ENCODE peak calls at places on chromosomes 3 and 15, in five cellular contexts. One of them, this sample, is unnamed.

GRCh38 chr3:33313331-33313730 is 36.1 kb downstream of the FBXL2 start:
- DNase-seq in H1: no peak
- DNase-seq in GM12878: no peak
- DNase-seq in HCT116: no peak
- DNase-seq in K562: no peak
- DNase-seq in this sample: no peak

GRCh38 chr15:27570746-27571145 is 528.4 kb downstream of the OCA2 start:
- DNase-seq in K562: no peak
- DNase-seq in GM12878: no peak
- DNase-seq in HCT116: no peak
- DNase-seq in H1: no peak
- DNase-seq in this sample: no peak

GRCh38 chr3:194212021-194212868 is 76.3 kb downstream of the HES1 start:
- DNase-seq in GM12878: no peak
- DNase-seq in K562: no peak
- DNase-seq in HCT116: no peak
- DNase-seq in H1: peak
- DNase-seq in this sample: peak

GRCh38 chr3:168952551-168952950 is 711.0 kb downstream of the MECOM start:
- DNase-seq in H1: no peak
- DNase-seq in GM12878: no peak
- DNase-seq in HCT116: peak
- DNase-seq in K562: no peak
- DNase-seq in this sample: no peak

GRCh38 chr3:144942093-144942492 is 970.5 kb downstream of the DIPK2A start:
- DNase-seq in HCT116: no peak
- DNase-seq in K562: no peak
- DNase-seq in GM12878: no peak
- DNase-seq in H1: no peak
- DNase-seq in this sample: no peak

GRCh38 chr3:177300039-177300833 is 103.0 kb upstream of the TBL1XR1 start:
- DNase-seq in HCT116: no peak
- DNase-seq in H1: no peak
- DNase-seq in K562: peak
- DNase-seq in GM12878: peak
- DNase-seq in this sample: no peak

GRCh38 chr3:46504780-46505179 is 7.0 kb downstream of the RTP3 start:
- DNase-seq in H1: peak
- DNase-seq in GM12878: peak
- DNase-seq in K562: no peak
- DNase-seq in HCT116: no peak
- DNase-seq in this sample: no peak

GRCh38 chr15:79431636-79432344 is at the start of gene MINAR1:
- DNase-seq in GM12878: no peak
- DNase-seq in H1: peak
- DNase-seq in K562: no peak
- DNase-seq in HCT116: no peak
- DNase-seq in this sample: no peak

GRCh38 chr3:42653560-42654330 is at the start of gene ZBTB47:
- DNase-seq in H1: peak
- DNase-seq in HCT116: no peak
- DNase-seq in GM12878: no peak
- DNase-seq in K562: no peak
- DNase-seq in this sample: peak

GRCh38 chr3:46395210-46395661 is 11.6 kb downstream of the CCR5AS start:
- DNase-seq in GM12878: no peak
- DNase-seq in K562: peak
- DNase-seq in HCT116: no peak
- DNase-seq in H1: no peak
- DNase-seq in this sample: no peak

GRCh38 chr3:64300790-64301423 is 75.6 kb upstream of the PRICKLE2 start:
- DNase-seq in HCT116: no peak
- DNase-seq in GM12878: no peak
- DNase-seq in H1: no peak
- DNase-seq in K562: no peak
- DNase-seq in this sample: no peak

GRCh38 chr3:161149529-161149928 is 44.4 kb upstream of the B3GALNT1 start:
- DNase-seq in HCT116: no peak
- DNase-seq in GM12878: no peak
- DNase-seq in H1: no peak
- DNase-seq in K562: no peak
- DNase-seq in this sample: no peak

GRCh38 chr3:4322635-4323034 is 19.5 kb downstream of the SETMAR start:
- DNase-seq in HCT116: no peak
- DNase-seq in H1: no peak
- DNase-seq in GM12878: no peak
- DNase-seq in K562: no peak
- DNase-seq in this sample: peak

GRCh38 chr15:38624248-38625214 is 59.9 kb upstream of the RASGRP1 start:
- DNase-seq in H1: no peak
- DNase-seq in K562: no peak
- DNase-seq in GM12878: no peak
- DNase-seq in HCT116: no peak
- DNase-seq in this sample: peak

GRCh38 chr3:185724761-185725160 is 100.1 kb downstream of the IGF2BP2 start:
- DNase-seq in K562: no peak
- DNase-seq in H1: no peak
- DNase-seq in GM12878: no peak
- DNase-seq in HCT116: no peak
- DNase-seq in this sample: no peak

GRCh38 chr3:15089201-15089600 is 9.7 kb downstream of the RBSN start:
- DNase-seq in H1: no peak
- DNase-seq in GM12878: no peak
- DNase-seq in K562: no peak
- DNase-seq in HCT116: no peak
- DNase-seq in this sample: no peak

GRCh38 chr3:129577925-129578742 is 28.3 kb downstream of the PLXND1 start:
- DNase-seq in K562: no peak
- DNase-seq in HCT116: no peak
- DNase-seq in H1: no peak
- DNase-seq in GM12878: no peak
- DNase-seq in this sample: no peak

GRCh38 chr3:69110941-69111546 is 11.4 kb downstream of the LMOD3 start:
- DNase-seq in HCT116: no peak
- DNase-seq in H1: no peak
- DNase-seq in GM12878: no peak
- DNase-seq in K562: no peak
- DNase-seq in this sample: no peak

GRCh38 chr3:908839-909238 is 184.0 kb upstream of the CNTN6 start:
- DNase-seq in HCT116: no peak
- DNase-seq in K562: no peak
- DNase-seq in H1: no peak
- DNase-seq in GM12878: no peak
- DNase-seq in this sample: no peak

GRCh38 chr3:188152660-188153497 is 1.1 kb upstream of the LPP start:
- DNase-seq in H1: peak
- DNase-seq in GM12878: no peak
- DNase-seq in HCT116: no peak
- DNase-seq in K562: no peak
- DNase-seq in this sample: peak

GRCh38 chr3:119768668-119769393 is 13.1 kb upstream of the NR1I2 start:
- DNase-seq in K562: no peak
- DNase-seq in HCT116: no peak
- DNase-seq in GM12878: no peak
- DNase-seq in H1: no peak
- DNase-seq in this sample: no peak

GRCh38 chr3:119769394-119770149 is 12.3 kb upstream of the NR1I2 start:
- DNase-seq in K562: no peak
- DNase-seq in HCT116: no peak
- DNase-seq in GM12878: no peak
- DNase-seq in H1: no peak
- DNase-seq in this sample: no peak

GRCh38 chr3:119763466-119763865 is 18.4 kb upstream of the NR1I2 start:
- DNase-seq in H1: no peak
- DNase-seq in HCT116: no peak
- DNase-seq in K562: no peak
- DNase-seq in GM12878: no peak
- DNase-seq in this sample: no peak

GRCh38 chr3:119762876-119763275 is 19.0 kb upstream of the NR1I2 start:
- DNase-seq in H1: no peak
- DNase-seq in GM12878: no peak
- DNase-seq in K562: no peak
- DNase-seq in HCT116: no peak
- DNase-seq in this sample: no peak

GRCh38 chr3:119767936-119768601 is 13.8 kb upstream of the NR1I2 start:
- DNase-seq in HCT116: no peak
- DNase-seq in GM12878: no peak
- DNase-seq in H1: no peak
- DNase-seq in K562: no peak
- DNase-seq in this sample: no peak
- TF ChIP-seq JUND in HCT116: no peak
- TF ChIP-seq JUND in GM12878: no peak
- TF ChIP-seq JUND in H1: no peak
- TF ChIP-seq JUND in K562: no peak
- TF ChIP-seq JUND in this sample: no peak

GRCh38 chr15:67828379-67828968 is 3.2 kb downstream of the SKOR1 start:
- DNase-seq in H1: no peak
- DNase-seq in GM12878: no peak
- DNase-seq in HCT116: no peak
- DNase-seq in K562: no peak
- DNase-seq in this sample: no peak
- TF ChIP-seq JUND in H1: no peak
- TF ChIP-seq JUND in GM12878: no peak
- TF ChIP-seq JUND in HCT116: no peak
- TF ChIP-seq JUND in K562: no peak
- TF ChIP-seq JUND in this sample: no peak

GRCh38 chr3:90241481-90241880 is 1134.1 kb downstream of the EPHA3 start:
- DNase-seq in H1: no peak
- DNase-seq in HCT116: no peak
- DNase-seq in K562: no peak
- DNase-seq in GM12878: no peak
- DNase-seq in this sample: no peak
- TF ChIP-seq JUND in H1: no peak
- TF ChIP-seq JUND in HCT116: no peak
- TF ChIP-seq JUND in K562: no peak
- TF ChIP-seq JUND in GM12878: no peak
- TF ChIP-seq JUND in this sample: no peak

GRCh38 chr3:38986901-38987300 is 64.8 kb downstream of the SCN11A start:
- DNase-seq in H1: no peak
- DNase-seq in GM12878: no peak
- DNase-seq in K562: no peak
- DNase-seq in HCT116: no peak
- DNase-seq in this sample: no peak

GRCh38 chr3:38984731-38985130 is 67.0 kb downstream of the SCN11A start:
- DNase-seq in HCT116: no peak
- DNase-seq in H1: no peak
- DNase-seq in K562: no peak
- DNase-seq in GM12878: no peak
- DNase-seq in this sample: no peak

GRCh38 chr3:38984110-38984509 is 67.6 kb downstream of the SCN11A start:
- DNase-seq in H1: no peak
- DNase-seq in K562: no peak
- DNase-seq in HCT116: no peak
- DNase-seq in GM12878: no peak
- DNase-seq in this sample: no peak

GRCh38 chr3:38985981-38986380 is 65.8 kb downstream of the SCN11A start:
- DNase-seq in HCT116: no peak
- DNase-seq in K562: no peak
- DNase-seq in GM12878: no peak
- DNase-seq in H1: no peak
- DNase-seq in this sample: no peak

DNA sequence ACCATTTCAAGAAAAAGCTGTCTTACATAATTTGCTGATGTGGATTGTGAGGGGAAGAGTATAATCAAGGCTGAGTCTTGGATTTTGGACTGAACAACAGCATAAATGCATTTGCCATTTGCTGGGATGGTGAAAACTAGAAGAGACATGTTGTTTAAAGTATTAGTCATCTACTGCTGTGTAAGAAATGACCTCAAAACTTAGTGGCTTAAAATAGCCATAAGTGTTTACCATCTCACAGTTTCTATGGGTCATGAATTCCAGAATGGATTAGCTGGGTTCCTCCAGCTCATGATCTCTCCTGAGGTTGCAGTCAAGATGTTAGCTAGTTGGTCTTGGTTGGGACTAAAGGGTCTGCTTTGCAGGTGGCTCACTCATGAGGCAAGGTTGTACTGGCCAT is 66.2 kb downstream of the SCN11A start:
- DNase-seq in H1: no peak
- DNase-seq in K562: no peak
- DNase-seq in HCT116: no peak
- DNase-seq in GM12878: no peak
- DNase-seq in this sample: no peak
- TF ChIP-seq JUND in H1: no peak
- TF ChIP-seq JUND in K562: no peak
- TF ChIP-seq JUND in HCT116: no peak
- TF ChIP-seq JUND in GM12878: no peak
- TF ChIP-seq JUND in this sample: no peak

DNA sequence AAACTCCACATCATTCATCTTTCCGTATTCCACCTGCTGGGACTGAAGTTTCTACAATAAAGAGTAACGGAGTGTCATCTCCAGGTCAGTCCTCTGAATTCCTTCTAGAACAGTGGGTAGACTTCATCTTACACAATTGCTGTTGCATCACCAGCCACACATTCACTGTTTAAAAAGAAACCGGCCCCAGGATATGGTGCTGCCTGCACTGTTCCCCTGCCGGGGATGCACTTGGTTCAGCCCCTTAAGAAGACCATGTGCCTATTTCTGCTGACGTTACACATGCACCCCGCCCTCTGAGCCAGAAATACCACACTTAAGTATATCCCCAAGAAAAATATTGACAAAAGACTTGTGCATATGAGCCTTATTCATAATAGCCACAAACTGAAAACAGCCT is 233.4 kb downstream of the FEZF2 start:
- DNase-seq in H1: no peak
- DNase-seq in HCT116: no peak
- DNase-seq in K562: no peak
- DNase-seq in GM12878: no peak
- DNase-seq in this sample: no peak
- TF ChIP-seq JUND in H1: no peak
- TF ChIP-seq JUND in HCT116: no peak
- TF ChIP-seq JUND in K562: no peak
- TF ChIP-seq JUND in GM12878: no peak
- TF ChIP-seq JUND in this sample: no peak

DNA sequence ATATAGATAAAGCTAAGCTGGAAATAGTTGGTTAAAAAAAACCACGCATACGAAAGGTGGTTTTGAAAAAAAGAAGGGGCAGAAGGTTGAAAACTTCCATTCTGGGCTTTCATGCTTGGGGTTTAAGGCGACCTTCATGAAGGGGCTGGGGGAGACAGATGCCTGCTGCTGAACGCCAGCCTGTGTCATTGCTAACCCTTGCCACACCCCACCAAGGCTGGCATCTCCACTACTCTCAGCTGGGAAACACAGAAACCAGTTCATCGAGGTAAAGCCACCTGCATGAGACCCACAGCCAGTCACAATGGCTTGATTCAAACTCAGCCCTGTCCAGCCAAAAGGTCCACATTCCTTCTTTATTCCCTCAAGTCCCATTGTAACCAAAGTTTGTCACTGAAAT is 78.7 kb downstream of the ADAMTS17 start:
- DNase-seq in GM12878: no peak
- DNase-seq in K562: no peak
- DNase-seq in HCT116: no peak
- DNase-seq in H1: no peak
- DNase-seq in this sample: no peak
- TF ChIP-seq JUND in GM12878: no peak
- TF ChIP-seq JUND in K562: no peak
- TF ChIP-seq JUND in HCT116: no peak
- TF ChIP-seq JUND in H1: no peak
- TF ChIP-seq JUND in this sample: no peak

This sample was measured in T47D.